ENCODE peak calls at places on chromosomes 7 and 10, in seven cellular contexts. One of them, this sample, is unnamed.

GRCh38 chr10:81514811-81515210 is 360.2 kb upstream of the NRG3 start:
- DNase-seq in Peyer's patch: no peak
- DNase-seq in HAP-1: no peak
- DNase-seq in gastrocnemius medialis: no peak
- DNase-seq in PC-9: no peak
- DNase-seq in cardiac muscle cell: no peak
- DNase-seq in Panc1: no peak
- DNase-seq in this sample: no peak

GRCh38 chr10:36759111-36759805 is 366.1 kb upstream of the ANKRD30A start:
- DNase-seq in HAP-1: no peak
- DNase-seq in PC-9: no peak
- DNase-seq in Panc1: peak; percentile 28
- DNase-seq in gastrocnemius medialis: no peak
- DNase-seq in cardiac muscle cell: peak; percentile 77
- DNase-seq in Peyer's patch: no peak
- DNase-seq in this sample: no peak

GRCh38 chr7:32048970-32049369 is 21.2 kb downstream of the PDE1C start:
- DNase-seq in Panc1: no peak
- DNase-seq in cardiac muscle cell: no peak
- DNase-seq in gastrocnemius medialis: no peak
- DNase-seq in PC-9: no peak
- DNase-seq in Peyer's patch: no peak
- DNase-seq in HAP-1: no peak
- DNase-seq in this sample: no peak

GRCh38 chr7:137694405-137694804 is 152.4 kb downstream of the DGKI start:
- DNase-seq in cardiac muscle cell: no peak
- DNase-seq in HAP-1: no peak
- DNase-seq in Panc1: no peak
- DNase-seq in PC-9: no peak
- DNase-seq in gastrocnemius medialis: no peak
- DNase-seq in Peyer's patch: no peak
- DNase-seq in this sample: no peak

GRCh38 chr7:79293655-79294142 is 159.8 kb downstream of the MAGI2 start:
- DNase-seq in cardiac muscle cell: peak; percentile 6
- DNase-seq in Panc1: peak; percentile 93
- DNase-seq in Peyer's patch: no peak
- DNase-seq in gastrocnemius medialis: no peak
- DNase-seq in PC-9: peak; percentile 44
- DNase-seq in HAP-1: no peak
- DNase-seq in this sample: peak; percentile 32

GRCh38 chr10:51895209-51895608 is 195.8 kb upstream of the CSTF2T start:
- DNase-seq in PC-9: no peak
- DNase-seq in cardiac muscle cell: peak; percentile 90
- DNase-seq in gastrocnemius medialis: peak; percentile 55
- DNase-seq in HAP-1: no peak
- DNase-seq in Panc1: no peak
- DNase-seq in Peyer's patch: no peak
- DNase-seq in this sample: no peak

GRCh38 chr7:907158-907980 is 31.0 kb downstream of the GET4 start:
- DNase-seq in gastrocnemius medialis: no peak
- DNase-seq in HAP-1: no peak
- DNase-seq in Panc1: no peak
- DNase-seq in Peyer's patch: no peak
- DNase-seq in cardiac muscle cell: peak; percentile 34
- DNase-seq in PC-9: no peak
- DNase-seq in this sample: no peak

GRCh38 chr7:50334341-50334994 is 30.0 kb downstream of the IKZF1 start:
- DNase-seq in PC-9: no peak
- DNase-seq in Panc1: no peak
- DNase-seq in Peyer's patch: no peak
- DNase-seq in gastrocnemius medialis: no peak
- DNase-seq in cardiac muscle cell: no peak
- DNase-seq in HAP-1: no peak
- DNase-seq in this sample: no peak

GRCh38 chr10:36181421-36181820 is 539.3 kb upstream of the FZD8 start:
- DNase-seq in gastrocnemius medialis: no peak
- DNase-seq in Panc1: no peak
- DNase-seq in HAP-1: no peak
- DNase-seq in Peyer's patch: no peak
- DNase-seq in cardiac muscle cell: peak; percentile 76
- DNase-seq in PC-9: no peak
- DNase-seq in this sample: no peak

GRCh38 chr7:155834486-155835048 is 22.3 kb upstream of the SHH start:
- DNase-seq in Panc1: no peak
- DNase-seq in gastrocnemius medialis: no peak
- DNase-seq in HAP-1: no peak
- DNase-seq in Peyer's patch: peak; percentile 20
- DNase-seq in PC-9: no peak
- DNase-seq in cardiac muscle cell: no peak
- DNase-seq in this sample: no peak

GRCh38 chr10:97689637-97690036 is 2.6 kb upstream of the AVPI1 start:
- DNase-seq in PC-9: peak; percentile 50
- DNase-seq in Panc1: no peak
- DNase-seq in HAP-1: no peak
- DNase-seq in cardiac muscle cell: peak; percentile 93
- DNase-seq in gastrocnemius medialis: peak; percentile 41
- DNase-seq in Peyer's patch: no peak
- DNase-seq in this sample: peak; percentile 99

GRCh38 chr10:43124574-43125273 is 13.5 kb upstream of the CSGALNACT2 start:
- DNase-seq in gastrocnemius medialis: no peak
- DNase-seq in HAP-1: no peak
- DNase-seq in Panc1: no peak
- DNase-seq in cardiac muscle cell: peak; percentile 10
- DNase-seq in PC-9: no peak
- DNase-seq in Peyer's patch: no peak
- DNase-seq in this sample: no peak

GRCh38 chr10:80516506-80517075 is 21.1 kb upstream of the SH2D4B start:
- DNase-seq in Panc1: no peak
- DNase-seq in Peyer's patch: no peak
- DNase-seq in HAP-1: no peak
- DNase-seq in gastrocnemius medialis: no peak
- DNase-seq in cardiac muscle cell: no peak
- DNase-seq in PC-9: no peak
- DNase-seq in this sample: no peak

GRCh38 chr10:68963151-68963550 is 7.2 kb downstream of the DDX21 start:
- DNase-seq in PC-9: no peak
- DNase-seq in cardiac muscle cell: peak; percentile 6
- DNase-seq in gastrocnemius medialis: no peak
- DNase-seq in Panc1: no peak
- DNase-seq in Peyer's patch: no peak
- DNase-seq in HAP-1: no peak
- DNase-seq in this sample: no peak

DNA sequence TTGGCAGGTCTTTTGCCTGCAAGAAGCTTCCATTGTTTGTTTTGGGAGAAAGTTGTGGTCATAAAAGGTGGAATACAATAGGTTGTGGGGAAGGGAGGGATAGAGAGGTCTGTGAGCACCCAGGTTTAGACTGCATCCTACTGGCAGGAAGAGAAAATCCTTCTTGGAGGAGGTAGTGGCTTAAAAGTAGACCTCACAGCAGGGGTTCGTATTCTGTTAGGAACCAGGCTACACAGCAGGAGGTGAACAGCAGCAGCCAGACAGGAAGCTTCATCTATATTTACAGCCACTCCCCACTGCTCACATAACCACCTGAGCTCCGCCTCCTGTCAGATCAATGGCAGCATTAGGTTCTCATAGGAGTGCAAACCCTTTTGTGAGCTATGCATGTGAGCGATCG is 245.3 kb downstream of the NSUN6 start:
- DNase-seq in gastrocnemius medialis: no peak
- DNase-seq in PC-9: no peak
- DNase-seq in HAP-1: peak; percentile 41
- DNase-seq in Peyer's patch: no peak
- DNase-seq in cardiac muscle cell: no peak
- DNase-seq in Panc1: no peak
- DNase-seq in this sample: no peak
- H3K4me1 ChIP-seq in gastrocnemius medialis: no peaks in the 10 kb centered on the region
- H3K4me1 ChIP-seq in PC-9: no peaks in the 10 kb centered on the region
- H3K4me1 ChIP-seq in HAP-1: peaks cover 6% of the 10 kb centered on the region
- H3K4me1 ChIP-seq in Peyer's patch: no peaks in the 10 kb centered on the region
- H3K4me1 ChIP-seq in cardiac muscle cell: peaks cover 6% of the 10 kb centered on the region
- H3K4me1 ChIP-seq in Panc1: no peaks in the 10 kb centered on the region
- H3K4me1 ChIP-seq in this sample: no peaks in the 10 kb centered on the region

GRCh38 chr7:81611805-81612204 is 158.0 kb downstream of the HGF start:
- DNase-seq in cardiac muscle cell: no peak
- DNase-seq in HAP-1: no peak
- DNase-seq in gastrocnemius medialis: no peak
- DNase-seq in Panc1: no peak
- DNase-seq in Peyer's patch: no peak
- DNase-seq in PC-9: no peak
- DNase-seq in this sample: no peak
- H3K4me3 ChIP-seq in cardiac muscle cell: no peak overlapping the region
- H3K4me3 ChIP-seq in HAP-1: no peak overlapping the region
- H3K4me3 ChIP-seq in gastrocnemius medialis: no peak overlapping the region
- H3K4me3 ChIP-seq in Panc1: no peak overlapping the region
- H3K4me3 ChIP-seq in Peyer's patch: no peak overlapping the region
- H3K4me3 ChIP-seq in PC-9: no peak overlapping the region
- H3K4me3 ChIP-seq in this sample: no peak overlapping the region

GRCh38 chr10:34250722-34251121 is 564.4 kb downstream of the PARD3 start:
- DNase-seq in Panc1: no peak
- DNase-seq in cardiac muscle cell: no peak
- DNase-seq in gastrocnemius medialis: no peak
- DNase-seq in PC-9: no peak
- DNase-seq in HAP-1: no peak
- DNase-seq in Peyer's patch: no peak
- DNase-seq in this sample: no peak

GRCh38 chr10:34252111-34252510 is 563.0 kb downstream of the PARD3 start:
- DNase-seq in HAP-1: no peak
- DNase-seq in Panc1: no peak
- DNase-seq in PC-9: peak; percentile 29
- DNase-seq in gastrocnemius medialis: no peak
- DNase-seq in Peyer's patch: no peak
- DNase-seq in cardiac muscle cell: peak; percentile 34
- DNase-seq in this sample: no peak

GRCh38 chr10:34249634-34250033 is 565.5 kb downstream of the PARD3 start:
- DNase-seq in PC-9: no peak
- DNase-seq in cardiac muscle cell: no peak
- DNase-seq in Peyer's patch: no peak
- DNase-seq in HAP-1: peak; percentile 13
- DNase-seq in Panc1: no peak
- DNase-seq in gastrocnemius medialis: no peak
- DNase-seq in this sample: no peak

GRCh38 chr10:34254596-34254995 is 560.5 kb downstream of the PARD3 start:
- DNase-seq in cardiac muscle cell: peak; percentile 64
- DNase-seq in PC-9: peak; percentile 52
- DNase-seq in gastrocnemius medialis: no peak
- DNase-seq in HAP-1: no peak
- DNase-seq in Panc1: peak; percentile 41
- DNase-seq in Peyer's patch: no peak
- DNase-seq in this sample: peak; percentile 94

GRCh38 chr10:34251177-34251576 is 563.9 kb downstream of the PARD3 start:
- DNase-seq in Peyer's patch: no peak
- DNase-seq in Panc1: no peak
- DNase-seq in HAP-1: no peak
- DNase-seq in PC-9: no peak
- DNase-seq in gastrocnemius medialis: no peak
- DNase-seq in cardiac muscle cell: no peak
- DNase-seq in this sample: no peak
- H3K4me1 ChIP-seq in Peyer's patch: no peaks in the 10 kb centered on the region
- H3K4me1 ChIP-seq in Panc1: no peaks in the 10 kb centered on the region
- H3K4me1 ChIP-seq in HAP-1: no peaks in the 10 kb centered on the region
- H3K4me1 ChIP-seq in PC-9: peaks cover 11% of the 10 kb centered on the region
- H3K4me1 ChIP-seq in gastrocnemius medialis: no peaks in the 10 kb centered on the region
- H3K4me1 ChIP-seq in cardiac muscle cell: peaks cover 12% of the 10 kb centered on the region
- H3K4me1 ChIP-seq in this sample: peaks cover 18% of the 10 kb centered on the region

DNA sequence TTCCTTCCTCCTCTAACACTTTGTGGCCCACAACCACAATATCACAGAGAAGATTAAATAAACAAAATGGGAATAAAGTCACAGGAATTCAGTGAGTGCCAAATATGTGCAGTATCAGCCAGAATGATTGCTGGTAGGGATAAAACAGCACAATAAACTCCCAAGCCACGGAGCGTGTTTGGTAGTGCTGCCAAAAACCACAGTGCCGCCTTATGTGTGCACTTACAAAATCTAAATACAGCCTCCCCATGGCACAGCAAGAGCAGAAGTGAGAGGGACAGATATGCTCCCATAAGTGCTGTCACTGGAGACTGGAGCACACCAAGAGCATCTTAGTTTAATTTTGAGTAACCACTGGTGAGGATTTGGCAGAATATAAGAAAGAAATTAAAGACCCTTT is 155.9 kb downstream of the POM121L12 start:
- DNase-seq in PC-9: no peak
- DNase-seq in HAP-1: no peak
- DNase-seq in Peyer's patch: no peak
- DNase-seq in cardiac muscle cell: no peak
- DNase-seq in Panc1: no peak
- DNase-seq in gastrocnemius medialis: no peak
- DNase-seq in this sample: no peak
- H3K4me3 ChIP-seq in PC-9: no peak overlapping the region
- H3K4me3 ChIP-seq in HAP-1: no peak overlapping the region
- H3K4me3 ChIP-seq in Peyer's patch: no peak overlapping the region
- H3K4me3 ChIP-seq in cardiac muscle cell: no peak overlapping the region
- H3K4me3 ChIP-seq in Panc1: no peak overlapping the region
- H3K4me3 ChIP-seq in gastrocnemius medialis: no peak overlapping the region
- H3K4me3 ChIP-seq in this sample: no peak overlapping the region

GRCh38 chr10:79386637-79387465 is 39.6 kb downstream of the PPIF start:
- DNase-seq in gastrocnemius medialis: peak; percentile 9
- DNase-seq in PC-9: no peak
- DNase-seq in Panc1: no peak
- DNase-seq in Peyer's patch: peak; percentile 46
- DNase-seq in HAP-1: peak; percentile 4
- DNase-seq in cardiac muscle cell: no peak
- DNase-seq in this sample: no peak
- H3K4me1 ChIP-seq in gastrocnemius medialis: peaks cover 15% of the 10 kb centered on the region
- H3K4me1 ChIP-seq in PC-9: no peaks in the 10 kb centered on the region
- H3K4me1 ChIP-seq in Panc1: no peaks in the 10 kb centered on the region
- H3K4me1 ChIP-seq in Peyer's patch: no peaks in the 10 kb centered on the region
- H3K4me1 ChIP-seq in HAP-1: no peaks in the 10 kb centered on the region
- H3K4me1 ChIP-seq in cardiac muscle cell: peaks cover 12% of the 10 kb centered on the region
- H3K4me1 ChIP-seq in this sample: no peaks in the 10 kb centered on the region

DNA sequence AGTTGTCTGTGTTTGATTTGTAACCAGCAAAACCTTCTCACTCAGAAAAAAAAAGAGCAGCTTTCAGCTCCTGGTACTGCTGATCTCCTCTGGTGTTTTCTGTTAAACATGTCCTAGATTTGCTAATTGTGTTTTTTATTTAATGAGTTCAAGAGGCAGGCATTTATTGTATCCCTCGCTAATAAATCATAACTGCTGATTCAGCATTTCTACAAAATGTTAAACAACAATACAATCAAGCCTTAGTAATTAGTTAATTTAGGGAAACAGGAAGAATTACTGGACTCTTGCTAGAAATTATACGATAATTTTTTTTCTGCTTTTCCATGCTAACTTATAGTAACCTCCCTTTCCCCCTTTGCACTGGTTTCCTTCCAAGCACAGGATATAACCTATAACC is 66.8 kb upstream of the NRP1 start:
- DNase-seq in PC-9: no peak
- DNase-seq in Peyer's patch: no peak
- DNase-seq in HAP-1: no peak
- DNase-seq in gastrocnemius medialis: no peak
- DNase-seq in cardiac muscle cell: no peak
- DNase-seq in Panc1: no peak
- DNase-seq in this sample: no peak
- H3K4me3 ChIP-seq in PC-9: no peak overlapping the region
- H3K4me3 ChIP-seq in Peyer's patch: no peak overlapping the region
- H3K4me3 ChIP-seq in HAP-1: no peak overlapping the region
- H3K4me3 ChIP-seq in gastrocnemius medialis: no peak overlapping the region
- H3K4me3 ChIP-seq in cardiac muscle cell: no peak overlapping the region
- H3K4me3 ChIP-seq in Panc1: no peak overlapping the region
- H3K4me3 ChIP-seq in this sample: no peak overlapping the region

This sample was measured in keratinocyte.